ENCODE peak calls at places on chromosomes 2 and 18, in five cellular contexts. P is stimulated activated CD4-positive, alpha-beta T cell treated with anti-CD3 and anti-CD28 coated beads, Interleukin-12 subunit alpha, Interleukin-12 subunit beta, amount 100 ng/mL, for 24 hours; U is AG08396; V is naive B cell; Q is heart left ventricle. W is an unnamed sample.

GRCh38 chr2:192196451-192197194 is 1.9 kb upstream of the TMEFF2 start:
- DNase-seq in U (peak), Q (no peak), P (no peak), V (no peak), W (no peak)

GRCh38 chr18:79778291-79778791 is 19.4 kb upstream of the KCNG2 start:
- DNase-seq in V (no peak), U (no peak), P (no peak), Q (no peak), W (no peak)

GRCh38 chr2:149330127-149331022 is at the start of gene LYPD6:
- DNase-seq in V (no peak), Q (peak), U (peak), P (no peak), W (peak)

GRCh38 chr18:62790836-62791772 is 75.8 kb downstream of the PHLPP1 start:
- DNase-seq in U (no peak), V (no peak), P (no peak), Q (no peak), W (no peak)

GRCh38 chr2:98508690-98509054 is 64.0 kb downstream of the INPP4A start:
- DNase-seq in V (no peak), U (no peak), P (peak), Q (peak), W (peak)

GRCh38 chr2:184579226-184579625 is 19.1 kb upstream of the ZNF804A start:
- DNase-seq in P (no peak), V (no peak), U (no peak), Q (no peak), W (no peak)

GRCh38 chr2:240648650-240649275 is 23.5 kb downstream of the GPR35 start:
- DNase-seq in V (no peak), U (peak), Q (no peak), P (no peak), W (no peak)

GRCh38 chr2:99150691-99151090 is 4.1 kb downstream of the TSGA10 start:
- DNase-seq in P (no peak), V (no peak), U (no peak), Q (no peak), W (no peak)

GRCh38 chr2:61988462-61989366 is 83.2 kb downstream of the COMMD1 start:
- DNase-seq in V (no peak), U (no peak), P (no peak), Q (no peak), W (no peak)

GRCh38 chr2:80517301-80517700 is 212.7 kb upstream of the LRRTM1 start:
- DNase-seq in V (no peak), P (no peak), U (no peak), Q (no peak), W (no peak)

GRCh38 chr18:24078391-24078790 is 60.5 kb upstream of the CABYR start:
- DNase-seq in Q (no peak), P (no peak), U (no peak), V (no peak), W (no peak)

GRCh38 chr2:110114007-110114591 is 1.5 kb downstream of the MALL start:
- DNase-seq in U (no peak), V (no peak), P (no peak), Q (peak), W (peak)

GRCh38 chr18:77749189-77749588 is 499.5 kb downstream of the GALR1 start:
- DNase-seq in U (no peak), V (no peak), Q (no peak), P (no peak), W (peak)

GRCh38 chr2:55401124-55401523 is 18.5 kb downstream of the CCDC88A start:
- DNase-seq in U (no peak), V (no peak), Q (no peak), P (no peak), W (no peak)

GRCh38 chr2:12688898-12689297 is 27.8 kb upstream of the TRIB2 start:
- DNase-seq in P (no peak), V (no peak), U (no peak), Q (no peak), W (no peak)

GRCh38 chr2:35787302-35788031 is 568.1 kb upstream of the CRIM1 start:
- DNase-seq in P (no peak), U (no peak), V (no peak), Q (no peak), W (no peak)

GRCh38 chr2:221554769-221555510 is 17.2 kb downstream of the EPHA4 start:
- DNase-seq in P (no peak), V (peak), Q (no peak), U (peak), W (no peak)

GRCh38 chr2:60796573-60797509 is 40.8 kb downstream of the PAPOLG start:
- DNase-seq in P (no peak), V (peak), U (no peak), Q (no peak), W (no peak)

GRCh38 chr2:237438082-237438925 is 24.3 kb upstream of the COL6A3 start:
- DNase-seq in V (no peak), Q (no peak), U (no peak), P (no peak), W (no peak)

GRCh38 chr2:158761626-158762025 is 33.5 kb upstream of the DAPL1 start:
- DNase-seq in U (peak), P (no peak), V (no peak), Q (no peak), W (no peak)

W was measured in right cardiac atrium.